ENCODE peak calls at places on chromosomes 7 and 10, in five cellular contexts. One of them, this sample, is unnamed.

GRCh38 chr10:34184901-34185386 is 630.2 kb downstream of the PARD3 start:
- DNase-seq in right lobe of liver: no peak
- DNase-seq in upper lobe of right lung: no peak
- DNase-seq in ovary: no peak
- DNase-seq in OCI-LY7: no peak
- DNase-seq in this sample: no peak

GRCh38 chr10:129631870-129632623 is 165.0 kb downstream of the MGMT start:
- DNase-seq in right lobe of liver: no peak
- DNase-seq in upper lobe of right lung: no peak
- DNase-seq in ovary: no peak
- DNase-seq in OCI-LY7: no peak
- DNase-seq in this sample: no peak

GRCh38 chr10:27223964-27224363 is 16.6 kb downstream of the ACBD5 start:
- DNase-seq in right lobe of liver: no peak
- DNase-seq in upper lobe of right lung: no peak
- DNase-seq in ovary: no peak
- DNase-seq in OCI-LY7: peak; percentile 64
- DNase-seq in this sample: peak; percentile 58

GRCh38 chr10:80671847-80672246 is 134.1 kb downstream of the SH2D4B start:
- DNase-seq in right lobe of liver: no peak
- DNase-seq in upper lobe of right lung: no peak
- DNase-seq in ovary: no peak
- DNase-seq in OCI-LY7: no peak
- DNase-seq in this sample: no peak

GRCh38 chr7:121530251-121531174 is 134.4 kb upstream of the FAM3C start:
- DNase-seq in right lobe of liver: no peak
- DNase-seq in upper lobe of right lung: no peak
- DNase-seq in ovary: no peak
- DNase-seq in OCI-LY7: no peak
- DNase-seq in this sample: peak; percentile 71

GRCh38 chr10:131679926-131680325 is 220.9 kb upstream of the PPP2R2D start:
- DNase-seq in right lobe of liver: peak; percentile 37
- DNase-seq in upper lobe of right lung: peak; percentile 35
- DNase-seq in ovary: no peak
- DNase-seq in OCI-LY7: no peak
- DNase-seq in this sample: no peak

GRCh38 chr7:154592392-154592791 is 410.5 kb downstream of the PAXIP1 start:
- DNase-seq in right lobe of liver: no peak
- DNase-seq in upper lobe of right lung: no peak
- DNase-seq in ovary: no peak
- DNase-seq in OCI-LY7: no peak
- DNase-seq in this sample: no peak

GRCh38 chr10:7248148-7248547 is 162.7 kb downstream of the SFMBT2 start:
- DNase-seq in right lobe of liver: no peak
- DNase-seq in upper lobe of right lung: no peak
- DNase-seq in ovary: no peak
- DNase-seq in OCI-LY7: no peak
- DNase-seq in this sample: no peak

GRCh38 chr10:54318470-54318869 is 482.6 kb downstream of the PCDH15 start:
- DNase-seq in right lobe of liver: no peak
- DNase-seq in upper lobe of right lung: no peak
- DNase-seq in ovary: no peak
- DNase-seq in OCI-LY7: no peak
- DNase-seq in this sample: no peak

GRCh38 chr7:5549096-5549896 is 125.7 kb upstream of the TNRC18 start:
- DNase-seq in right lobe of liver: no peak
- DNase-seq in upper lobe of right lung: no peak
- DNase-seq in ovary: no peak
- DNase-seq in OCI-LY7: no peak
- DNase-seq in this sample: peak; percentile 99

GRCh38 chr7:37518266-37518665 is 69.6 kb upstream of the ELMO1 start:
- DNase-seq in right lobe of liver: no peak
- DNase-seq in upper lobe of right lung: no peak
- DNase-seq in ovary: no peak
- DNase-seq in OCI-LY7: no peak
- DNase-seq in this sample: no peak

GRCh38 chr10:118216071-118216470 is 126.1 kb downstream of the FAM204A start:
- DNase-seq in right lobe of liver: no peak
- DNase-seq in upper lobe of right lung: no peak
- DNase-seq in ovary: no peak
- DNase-seq in OCI-LY7: no peak
- DNase-seq in this sample: no peak

GRCh38 chr10:117463545-117463920 is 79.0 kb upstream of the EMX2 start:
- DNase-seq in right lobe of liver: no peak
- DNase-seq in upper lobe of right lung: no peak
- DNase-seq in ovary: no peak
- DNase-seq in OCI-LY7: no peak
- DNase-seq in this sample: no peak

GRCh38 chr10:94902080-94902479 is 36.4 kb upstream of the CYP2C9 start:
- DNase-seq in right lobe of liver: no peak
- DNase-seq in upper lobe of right lung: no peak
- DNase-seq in ovary: no peak
- DNase-seq in OCI-LY7: no peak
- DNase-seq in this sample: no peak

GRCh38 chr7:120760851-120761250 is 97.1 kb downstream of the TSPAN12 start:
- DNase-seq in right lobe of liver: no peak
- DNase-seq in upper lobe of right lung: no peak
- DNase-seq in ovary: no peak
- DNase-seq in OCI-LY7: no peak
- DNase-seq in this sample: no peak

GRCh38 chr7:106767073-106767472 is 98.0 kb upstream of the PIK3CG start:
- DNase-seq in right lobe of liver: no peak
- DNase-seq in upper lobe of right lung: no peak
- DNase-seq in ovary: no peak
- DNase-seq in OCI-LY7: no peak
- DNase-seq in this sample: no peak

GRCh38 chr10:31133251-31133627 is 101.6 kb upstream of the ZNF438 start:
- DNase-seq in right lobe of liver: no peak
- DNase-seq in upper lobe of right lung: no peak
- DNase-seq in ovary: no peak
- DNase-seq in OCI-LY7: no peak
- DNase-seq in this sample: no peak
- H3K4me3 ChIP-seq in right lobe of liver: peak overlapping the region; percentile 38
- H3K4me3 ChIP-seq in upper lobe of right lung: peak overlapping the region; percentile 58
- H3K4me3 ChIP-seq in ovary: peak overlapping the region; percentile 45
- H3K4me3 ChIP-seq in OCI-LY7: no peak overlapping the region
- H3K4me3 ChIP-seq in this sample: no peak overlapping the region

GRCh38 chr7:157903296-157903695 is 566.5 kb downstream of the DNAJB6 start:
- DNase-seq in right lobe of liver: no peak
- DNase-seq in upper lobe of right lung: no peak
- DNase-seq in ovary: no peak
- DNase-seq in OCI-LY7: no peak
- DNase-seq in this sample: no peak
- H3K9me3 ChIP-seq in right lobe of liver: no peaks in the 10 kb centered on the region
- H3K9me3 ChIP-seq in upper lobe of right lung: no peaks in the 10 kb centered on the region
- H3K9me3 ChIP-seq in ovary: no peaks in the 10 kb centered on the region
- H3K9me3 ChIP-seq in OCI-LY7: no peaks in the 10 kb centered on the region
- H3K9me3 ChIP-seq in this sample: no peaks in the 10 kb centered on the region

GRCh38 chr7:761631-762030 is 34.5 kb upstream of the PRKAR1B start:
- DNase-seq in right lobe of liver: no peak
- DNase-seq in upper lobe of right lung: no peak
- DNase-seq in ovary: no peak
- DNase-seq in OCI-LY7: no peak
- DNase-seq in this sample: no peak
- H3K4me1 ChIP-seq in right lobe of liver: no peaks in the 10 kb centered on the region
- H3K4me1 ChIP-seq in upper lobe of right lung: no peaks in the 10 kb centered on the region
- H3K4me1 ChIP-seq in ovary: peaks cover 2% of the 10 kb centered on the region
- H3K4me1 ChIP-seq in OCI-LY7: no peaks in the 10 kb centered on the region
- H3K4me1 ChIP-seq in this sample: no peaks in the 10 kb centered on the region

DNA sequence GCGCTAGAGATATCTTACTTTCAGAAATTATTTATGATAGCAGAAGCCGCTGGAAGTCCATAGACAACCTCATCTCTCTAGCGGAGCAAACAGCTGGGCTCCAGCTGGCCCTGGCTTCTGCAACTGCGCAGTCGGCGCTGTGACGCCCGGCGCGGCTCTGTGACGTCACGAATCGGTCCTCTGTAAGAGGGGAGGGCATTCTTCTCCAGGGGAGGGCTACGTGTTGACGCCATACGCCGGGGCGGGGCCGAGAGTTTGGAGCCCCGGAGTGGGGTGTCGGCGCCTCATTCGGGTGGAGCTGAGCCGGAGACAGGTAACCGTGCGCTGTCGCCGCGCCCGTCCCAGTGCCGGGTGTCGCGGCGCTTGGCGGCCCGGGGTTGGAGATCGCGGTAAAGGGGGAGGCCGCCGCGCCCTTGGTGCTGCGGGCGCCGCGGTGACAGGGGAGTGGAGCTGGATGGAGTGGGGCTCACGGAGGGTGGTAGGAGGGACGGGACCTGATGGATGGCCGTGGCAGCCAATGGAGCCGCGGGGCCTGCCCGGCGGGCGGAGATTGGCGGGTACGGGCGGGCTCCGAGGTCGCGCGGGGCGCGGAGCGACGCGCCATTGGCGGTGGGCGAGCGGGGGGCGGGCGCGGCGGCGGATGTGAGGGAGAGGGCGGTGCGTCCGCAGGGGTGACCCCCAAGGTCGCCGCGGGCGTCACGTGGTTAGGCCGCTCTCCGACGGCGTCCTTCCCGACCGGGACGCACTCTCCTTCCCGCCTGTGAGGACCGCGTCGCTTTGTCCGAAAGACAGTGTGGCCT is at the start of gene OGDH:
- DNase-seq in right lobe of liver: peak; percentile 100
- DNase-seq in upper lobe of right lung: peak; percentile 100
- DNase-seq in ovary: peak; percentile 99
- DNase-seq in OCI-LY7: peak; percentile 99
- DNase-seq in this sample: peak; percentile 99
- H3K4me3 ChIP-seq in right lobe of liver: peak within 1 kb of the TSS; percentile 90
- H3K4me3 ChIP-seq in upper lobe of right lung: peak within 1 kb of the TSS; percentile 91
- H3K4me3 ChIP-seq in ovary: peak within 1 kb of the TSS; percentile 87
- H3K4me3 ChIP-seq in OCI-LY7: peak within 1 kb of the TSS; percentile 77
- H3K4me3 ChIP-seq in this sample: peak within 1 kb of the TSS; percentile 70

GRCh38 chr7:155986497-155987160 is 174.4 kb upstream of the SHH start:
- DNase-seq in right lobe of liver: no peak
- DNase-seq in upper lobe of right lung: peak; percentile 26
- DNase-seq in ovary: no peak
- DNase-seq in OCI-LY7: no peak
- DNase-seq in this sample: no peak

GRCh38 chr7:155984609-155985405 is 172.5 kb upstream of the SHH start:
- DNase-seq in right lobe of liver: no peak
- DNase-seq in upper lobe of right lung: peak; percentile 38
- DNase-seq in ovary: peak; percentile 2
- DNase-seq in OCI-LY7: no peak
- DNase-seq in this sample: no peak

GRCh38 chr7:155987681-155988080 is 175.4 kb upstream of the SHH start:
- DNase-seq in right lobe of liver: no peak
- DNase-seq in upper lobe of right lung: no peak
- DNase-seq in ovary: no peak
- DNase-seq in OCI-LY7: no peak
- DNase-seq in this sample: no peak

GRCh38 chr7:155984028-155984607 is 171.9 kb upstream of the SHH start:
- DNase-seq in right lobe of liver: no peak
- DNase-seq in upper lobe of right lung: peak; percentile 49
- DNase-seq in ovary: no peak
- DNase-seq in OCI-LY7: no peak
- DNase-seq in this sample: no peak

DNA sequence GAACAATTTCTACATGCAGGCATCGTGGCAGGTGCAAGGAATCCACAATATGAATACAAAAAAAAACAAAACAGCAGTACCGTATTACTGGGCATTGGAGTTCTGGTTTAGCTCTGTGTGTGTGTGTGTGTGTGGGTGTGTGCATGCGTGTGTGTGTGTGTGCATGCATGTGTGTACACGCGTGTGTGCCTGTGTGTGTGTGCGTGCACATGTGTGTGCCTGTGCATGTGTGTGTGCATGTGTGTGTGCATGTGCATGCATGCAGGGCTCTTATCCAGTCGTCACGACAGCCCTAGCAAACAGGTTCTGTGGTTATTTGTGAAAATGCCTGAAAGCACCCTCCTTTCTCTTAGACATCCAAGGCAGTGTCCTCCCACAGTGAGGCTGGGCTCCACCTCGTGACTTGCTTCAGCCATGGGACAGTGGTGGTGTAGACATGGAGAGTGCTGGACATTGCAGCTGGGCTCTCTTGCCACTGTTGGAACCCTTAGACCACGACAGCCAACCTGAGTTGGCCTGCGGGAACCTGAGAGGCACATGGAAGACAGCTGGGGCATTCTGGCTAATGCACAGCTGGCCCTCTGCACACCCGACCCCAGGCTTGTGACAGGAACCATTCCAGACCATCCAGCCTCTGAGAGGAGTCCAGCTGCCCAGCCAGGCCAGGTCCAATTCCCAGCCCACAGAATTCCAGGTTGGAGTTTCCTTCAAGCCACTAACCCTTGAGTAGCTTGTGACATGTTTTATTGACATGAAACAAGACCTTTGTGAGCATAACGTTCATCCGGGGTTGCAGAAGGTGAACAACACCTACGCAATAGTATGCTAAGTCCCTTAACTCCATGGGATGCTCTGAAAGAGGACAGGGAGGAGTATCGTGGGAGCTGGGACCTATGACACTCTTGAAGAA is 173.5 kb upstream of the SHH start:
- DNase-seq in right lobe of liver: no peak
- DNase-seq in upper lobe of right lung: peak; percentile 51
- DNase-seq in ovary: peak; percentile 7
- DNase-seq in OCI-LY7: no peak
- DNase-seq in this sample: no peak
- H3K9me3 ChIP-seq in right lobe of liver: no peaks in the 10 kb centered on the region
- H3K9me3 ChIP-seq in upper lobe of right lung: no peaks in the 10 kb centered on the region
- H3K9me3 ChIP-seq in ovary: no peaks in the 10 kb centered on the region
- H3K9me3 ChIP-seq in OCI-LY7: no peaks in the 10 kb centered on the region
- H3K9me3 ChIP-seq in this sample: no peaks in the 10 kb centered on the region

GRCh38 chr7:105022458-105022857 is 8.5 kb downstream of the KMT2E start:
- DNase-seq in right lobe of liver: no peak
- DNase-seq in upper lobe of right lung: no peak
- DNase-seq in ovary: no peak
- DNase-seq in OCI-LY7: no peak
- DNase-seq in this sample: no peak

GRCh38 chr7:105028004-105028403 is 14.0 kb downstream of the KMT2E start:
- DNase-seq in right lobe of liver: no peak
- DNase-seq in upper lobe of right lung: no peak
- DNase-seq in ovary: no peak
- DNase-seq in OCI-LY7: peak; percentile 31
- DNase-seq in this sample: no peak

GRCh38 chr7:105026750-105027149 is 12.7 kb downstream of the KMT2E start:
- DNase-seq in right lobe of liver: no peak
- DNase-seq in upper lobe of right lung: no peak
- DNase-seq in ovary: no peak
- DNase-seq in OCI-LY7: no peak
- DNase-seq in this sample: no peak

GRCh38 chr7:105027176-105027853 is 13.3 kb downstream of the KMT2E start:
- DNase-seq in right lobe of liver: no peak
- DNase-seq in upper lobe of right lung: no peak
- DNase-seq in ovary: no peak
- DNase-seq in OCI-LY7: no peak
- DNase-seq in this sample: no peak

GRCh38 chr7:105024734-105025133 is 10.7 kb downstream of the KMT2E start:
- DNase-seq in right lobe of liver: no peak
- DNase-seq in upper lobe of right lung: no peak
- DNase-seq in ovary: no peak
- DNase-seq in OCI-LY7: no peak
- DNase-seq in this sample: no peak
- H3K4me1 ChIP-seq in right lobe of liver: no peaks in the 10 kb centered on the region
- H3K4me1 ChIP-seq in upper lobe of right lung: peaks cover 98% of the 10 kb centered on the region
- H3K4me1 ChIP-seq in ovary: peaks cover 11% of the 10 kb centered on the region
- H3K4me1 ChIP-seq in OCI-LY7: peaks cover 84% of the 10 kb centered on the region
- H3K4me1 ChIP-seq in this sample: peaks cover 2% of the 10 kb centered on the region

GRCh38 chr7:141418087-141418486 is 133.1 kb upstream of the AGK start:
- DNase-seq in right lobe of liver: no peak
- DNase-seq in upper lobe of right lung: no peak
- DNase-seq in ovary: no peak
- DNase-seq in OCI-LY7: no peak
- DNase-seq in this sample: no peak
- H3K4me3 ChIP-seq in right lobe of liver: no peak overlapping the region
- H3K4me3 ChIP-seq in upper lobe of right lung: no peak overlapping the region
- H3K4me3 ChIP-seq in ovary: no peak overlapping the region
- H3K4me3 ChIP-seq in OCI-LY7: no peak overlapping the region
- H3K4me3 ChIP-seq in this sample: no peak overlapping the region